ENCODE peak calls at places on chromosomes 7 and 10, in eight cellular contexts. C is left ventricle myocardium inferior; Z is CD8-positive, alpha-beta memory T cell; X is SJSA1; Q is PC-9; U is mesenchymal stem cell; G is fibroblast of lung; P is esophagus muscularis mucosa. O is an unnamed sample.

GRCh38 chr7:30912986-30913671 is 1.5 kb downstream of the AQP1 start:
- DNase-seq in C (no peak), Z (no peak), X (no peak), Q (no peak), U (no peak), G (no peak), P (no peak), O (no peak)

GRCh38 chr10:114281461-114281860 is 42.4 kb downstream of the VWA2 start:
- DNase-seq in C (no peak), Z (no peak), X (no peak), Q (no peak), U (no peak), G (no peak), P (no peak), O (no peak)

GRCh38 chr10:129033790-129034272 is 433.2 kb upstream of the MGMT start:
- DNase-seq in C (no peak), Z (no peak), X (no peak), Q (no peak), U (no peak), G (no peak), P (peak; percentile 91), O (no peak)

GRCh38 chr10:132761395-132762060 is 24.4 kb downstream of the NKX6-2 start:
- DNase-seq in C (no peak), Z (no peak), X (no peak), Q (no peak), U (no peak), G (no peak), P (no peak), O (no peak)

GRCh38 chr10:24457661-24458318 is 248.9 kb downstream of the KIAA1217 start:
- DNase-seq in C (no peak), Z (no peak), X (no peak), Q (peak; percentile 83), U (peak; percentile 24), G (peak; percentile 53), P (no peak), O (no peak)

GRCh38 chr10:63586048-63586447 is 64.8 kb downstream of the REEP3 start:
- DNase-seq in C (no peak), Z (no peak), X (no peak), Q (no peak), U (no peak), G (no peak), P (no peak), O (no peak)

GRCh38 chr7:34544621-34545020 is 113.4 kb upstream of the NPSR1 start:
- DNase-seq in C (no peak), Z (no peak), X (no peak), Q (no peak), U (no peak), G (no peak), P (no peak), O (no peak)

GRCh38 chr7:22318376-22318775 is 38.6 kb downstream of the RAPGEF5 start:
- DNase-seq in C (no peak), Z (no peak), X (no peak), Q (no peak), U (no peak), G (no peak), P (no peak), O (no peak)

GRCh38 chr7:141397236-141398163 is 153.7 kb upstream of the AGK start:
- DNase-seq in C (peak; percentile 22), Z (no peak), X (no peak), Q (no peak), U (no peak), G (no peak), P (no peak), O (no peak)

GRCh38 chr7:71982847-71983246 is 429.3 kb downstream of the CALN1 start:
- DNase-seq in C (no peak), Z (no peak), X (no peak), Q (no peak), U (no peak), G (no peak), P (peak; percentile 70), O (no peak)

GRCh38 chr7:131029002-131029401 is 295.0 kb upstream of the KLF14 start:
- DNase-seq in C (no peak), Z (no peak), X (no peak), Q (no peak), U (no peak), G (no peak), P (no peak), O (no peak)

GRCh38 chr10:43318456-43318855 is 51.6 kb upstream of the RASGEF1A start:
- DNase-seq in C (no peak), Z (no peak), X (no peak), Q (no peak), U (no peak), G (no peak), P (no peak), O (no peak)

GRCh38 chr10:111598433-111599059 is 521.7 kb downstream of the ADRA2A start:
- DNase-seq in C (no peak), Z (peak; percentile 47), X (peak; percentile 28), Q (no peak), U (peak; percentile 62), G (peak; percentile 33), P (peak; percentile 81), O (no peak)

GRCh38 chr10:71266147-71266917 is 52.7 kb upstream of the SLC29A3 start:
- DNase-seq in C (peak; percentile 73), Z (no peak), X (no peak), Q (no peak), U (peak; percentile 92), G (peak; percentile 96), P (peak; percentile 92), O (peak; percentile 78)

GRCh38 chr7:156005202-156005821 is 193.0 kb upstream of the SHH start:
- DNase-seq in C (no peak), Z (no peak), X (no peak), Q (no peak), U (no peak), G (no peak), P (no peak), O (peak; percentile 37)

GRCh38 chr7:157628456-157628855 is 291.7 kb downstream of the DNAJB6 start:
- DNase-seq in C (no peak), Z (no peak), X (no peak), Q (no peak), U (no peak), G (no peak), P (no peak), O (no peak)

GRCh38 chr7:157630301-157630853 is 293.6 kb downstream of the DNAJB6 start:
- DNase-seq in C (no peak), Z (no peak), X (no peak), Q (no peak), U (no peak), G (no peak), P (no peak), O (no peak)

GRCh38 chr7:157627033-157627432 is 290.2 kb downstream of the DNAJB6 start:
- DNase-seq in C (no peak), Z (no peak), X (no peak), Q (no peak), U (no peak), G (no peak), P (no peak), O (no peak)

GRCh38 chr7:157625973-157626790 is 289.4 kb downstream of the DNAJB6 start:
- DNase-seq in C (no peak), Z (no peak), X (no peak), Q (no peak), U (no peak), G (no peak), P (no peak), O (no peak)

GRCh38 chr7:157627646-157628045 is 290.8 kb downstream of the DNAJB6 start:
- DNase-seq in C (no peak), Z (no peak), X (no peak), Q (no peak), U (no peak), G (no peak), P (no peak), O (no peak)
- H3K9me3 ChIP-seq in C (no peaks in the 10 kb centered on the region), Z (no peaks in the 10 kb centered on the region), X (peaks cover under 1% of the 10 kb centered on the region), Q (no peaks in the 10 kb centered on the region), U (no peaks in the 10 kb centered on the region), G (no peaks in the 10 kb centered on the region), P (no peaks in the 10 kb centered on the region), O (no peaks in the 10 kb centered on the region)

DNA sequence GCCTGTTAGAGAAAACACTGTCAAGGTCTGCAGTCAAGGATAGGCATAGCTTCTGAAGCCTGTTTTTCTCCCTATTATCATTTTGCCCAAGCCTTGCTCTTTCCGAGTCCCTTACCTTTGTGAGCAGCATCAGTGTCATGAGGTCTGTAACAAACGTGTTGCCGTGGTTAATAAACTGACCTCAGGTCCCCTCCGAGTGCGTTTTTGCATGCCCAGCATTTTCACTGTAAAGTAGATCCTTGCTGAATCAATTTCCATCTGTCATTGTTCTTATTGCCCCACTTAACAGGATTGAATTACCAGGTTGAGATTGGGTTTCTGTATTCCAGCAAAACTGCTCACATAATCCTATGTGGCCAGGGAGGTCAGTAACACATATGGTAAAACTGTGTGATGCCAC is 110.3 kb downstream of the ZNF248 start:
- DNase-seq in C (no peak), Z (no peak), X (no peak), Q (no peak), U (no peak), G (no peak), P (no peak), O (no peak)
- H3K9me3 ChIP-seq in C (no peaks in the 10 kb centered on the region), Z (no peaks in the 10 kb centered on the region), X (no peaks in the 10 kb centered on the region), Q (no peaks in the 10 kb centered on the region), U (peaks cover 5% of the 10 kb centered on the region), G (no peaks in the 10 kb centered on the region), P (no peaks in the 10 kb centered on the region), O (no peaks in the 10 kb centered on the region)

GRCh38 chr10:23198610-23198939 is 6.5 kb downstream of the PTF1A start:
- DNase-seq in C (no peak), Z (no peak), X (no peak), Q (no peak), U (no peak), G (no peak), P (no peak), O (no peak)

GRCh38 chr10:23196201-23196600 is 4.1 kb downstream of the PTF1A start:
- DNase-seq in C (no peak), Z (no peak), X (no peak), Q (no peak), U (no peak), G (no peak), P (peak; percentile 64), O (no peak)

GRCh38 chr10:23197416-23197861 is 5.3 kb downstream of the PTF1A start:
- DNase-seq in C (no peak), Z (no peak), X (no peak), Q (no peak), U (no peak), G (no peak), P (peak; percentile 53), O (no peak)

GRCh38 chr10:23195846-23196200 is 3.7 kb downstream of the PTF1A start:
- DNase-seq in C (no peak), Z (no peak), X (no peak), Q (no peak), U (no peak), G (no peak), P (peak; percentile 26), O (no peak)

DNA sequence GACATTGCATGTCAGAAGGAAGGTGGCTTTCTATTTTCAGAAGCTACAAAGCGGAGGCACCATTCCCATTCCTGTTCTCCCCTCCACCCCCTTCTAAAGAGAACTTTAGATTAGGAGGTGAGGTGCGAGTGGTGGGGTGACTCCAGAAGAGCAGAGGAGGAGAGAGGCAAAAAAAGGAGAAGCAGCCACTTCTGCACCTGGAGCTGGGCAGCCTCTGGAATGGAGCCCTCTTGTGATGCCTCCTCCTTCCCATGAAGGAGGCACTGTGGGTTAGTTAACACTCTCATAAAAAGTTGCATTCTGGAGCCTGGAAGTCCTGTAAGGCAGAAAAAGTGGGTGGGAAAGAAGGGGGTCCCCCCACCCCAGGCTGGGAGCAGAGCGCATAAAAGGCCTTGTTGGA is 4.8 kb downstream of the PTF1A start:
- DNase-seq in C (no peak), Z (no peak), X (no peak), Q (no peak), U (no peak), G (no peak), P (peak; percentile 45), O (no peak)
- H3K9me3 ChIP-seq in C (no peaks in the 10 kb centered on the region), Z (no peaks in the 10 kb centered on the region), X (no peaks in the 10 kb centered on the region), Q (no peaks in the 10 kb centered on the region), U (no peaks in the 10 kb centered on the region), G (no peaks in the 10 kb centered on the region), P (no peaks in the 10 kb centered on the region), O (no peaks in the 10 kb centered on the region)

GRCh38 chr7:42753917-42754363 is 157.9 kb downstream of the C7orf25 start:
- DNase-seq in C (no peak), Z (no peak), X (no peak), Q (no peak), U (peak; percentile 14), G (no peak), P (no peak), O (no peak)
- H3K9me3 ChIP-seq in C (peaks cover 8% of the 10 kb centered on the region), Z (no peaks in the 10 kb centered on the region), X (peaks cover 3% of the 10 kb centered on the region), Q (no peaks in the 10 kb centered on the region), U (peaks cover 6% of the 10 kb centered on the region), G (no peaks in the 10 kb centered on the region), P (no peaks in the 10 kb centered on the region), O (no peaks in the 10 kb centered on the region)